ENCODE peak calls at places on chromosome 16, in six cellular contexts. U is astrocyte, V is cardiac muscle cell, T is neural progenitor cell, A is HCT116, B is heart right ventricle. M is an unnamed sample. For H3K4me1, the result is how much of the 10 kb centered on the place peaks cover.

GRCh38 chr16:76768948-76769347 is 422.0 kb upstream of the MON1B start:
- DNase-seq in U (no peak), V (no peak), T (no peak), A (no peak), B (no peak), M (no peak)

GRCh38 chr16:24515186-24515585 is 24.2 kb upstream of the RBBP6 start:
- DNase-seq in U (no peak), V (no peak), T (no peak), A (no peak), B (no peak), M (no peak)

GRCh38 chr16:56460101-56460500 is 8.7 kb downstream of the OGFOD1 start:
- DNase-seq in U (peak), V (no peak), T (no peak), A (no peak), B (no peak), M (no peak)

GRCh38 chr16:81831722-81832126 is 52.6 kb downstream of the PLCG2 start:
- DNase-seq in U (peak), V (no peak), T (no peak), A (no peak), B (peak), M (no peak)

GRCh38 chr16:30637952-30638351 is 12.8 kb upstream of the PRR14 start:
- DNase-seq in U (no peak), V (no peak), T (peak), A (peak), B (no peak), M (no peak)

GRCh38 chr16:56093055-56093454 is 98.2 kb upstream of the GNAO1 start:
- DNase-seq in U (no peak), V (no peak), T (no peak), A (no peak), B (no peak), M (peak)

GRCh38 chr16:80936410-80936809 is 70.3 kb downstream of the CMC2 start:
- DNase-seq in U (peak), V (no peak), T (no peak), A (no peak), B (no peak), M (no peak)

GRCh38 chr16:49834496-49835009 is 21.4 kb downstream of the ZNF423 start:
- DNase-seq in U (no peak), V (peak), T (peak), A (no peak), B (peak), M (no peak)

GRCh38 chr16:71709231-71709781 is 15.2 kb downstream of the PHLPP2 start:
- DNase-seq in U (peak), V (no peak), T (no peak), A (no peak), B (no peak), M (peak)

GRCh38 chr16:85556456-85557082 is 56.6 kb upstream of the GSE1 start:
- DNase-seq in U (no peak), V (peak), T (peak), A (no peak), B (peak), M (no peak)

GRCh38 chr16:74868501-74868900 is 93.9 kb upstream of the FA2H start:
- DNase-seq in U (peak), V (no peak), T (peak), A (no peak), B (peak), M (peak)

GRCh38 chr16:49355923-49356665 is 17.5 kb upstream of the C16orf78 start:
- DNase-seq in U (no peak), V (no peak), T (no peak), A (no peak), B (no peak), M (no peak)

GRCh38 chr16:27444470-27444869 is 42.5 kb downstream of the IL21R start:
- DNase-seq in U (no peak), V (no peak), T (no peak), A (no peak), B (no peak), M (no peak)

GRCh38 chr16:77581706-77582105 is 140.6 kb upstream of the NUDT7 start:
- DNase-seq in U (peak), V (no peak), T (no peak), A (no peak), B (no peak), M (no peak)

GRCh38 chr16:51596247-51596646 is 445.2 kb upstream of the SALL1 start:
- DNase-seq in U (no peak), V (no peak), T (no peak), A (no peak), B (no peak), M (no peak)

GRCh38 chr16:72937360-72937759 is 110.6 kb downstream of the ZFHX3 start:
- DNase-seq in U (no peak), V (no peak), T (no peak), A (no peak), B (no peak), M (no peak)

GRCh38 chr16:10879681-10880589 is 2.9 kb downstream of the CIITA start:
- DNase-seq in U (no peak), V (no peak), T (no peak), A (no peak), B (no peak), M (no peak)
- H3K27ac ChIP-seq in U (no peak), V (no peak), T (no peak), A (no peak), B (peak), M (no peak)

GRCh38 chr16:69858196-69859104 is 92.7 kb upstream of the CLEC18A start:
- DNase-seq in U (no peak), V (no peak), T (no peak), A (no peak), B (no peak), M (no peak)
- H3K4me1 ChIP-seq in U (under half), V (under half), T (under half), A (under half), B (half or more), M (under half)

DNA sequence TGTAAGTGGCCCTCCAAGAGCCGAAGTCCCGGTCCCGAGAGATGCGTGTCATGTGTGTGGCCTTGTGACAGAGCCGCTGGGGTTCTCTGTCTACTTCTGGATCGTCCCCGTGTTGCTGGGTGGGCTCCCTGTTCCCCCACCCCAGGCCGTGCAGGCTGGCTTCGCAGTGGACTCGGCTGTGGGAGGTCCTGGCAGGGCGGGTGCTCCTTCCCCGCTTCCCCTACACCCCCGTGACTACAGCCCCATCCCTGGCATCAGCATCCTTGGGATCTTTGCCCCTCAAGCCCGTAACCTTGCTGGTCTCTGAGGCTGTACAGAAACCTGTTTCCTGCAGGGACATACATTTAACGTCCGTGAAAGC is 136.3 kb downstream of the BANP start:
- DNase-seq in U (no peak), V (no peak), T (peak), A (no peak), B (no peak), M (no peak)
- H3K27ac ChIP-seq in U (no peak), V (no peak), T (no peak), A (no peak), B (no peak), M (no peak)

GRCh38 chr16:3027488-3027795 is 3.6 kb downstream of the THOC6 start:
- DNase-seq in U (no peak), V (no peak), T (no peak), A (no peak), B (no peak), M (no peak)

GRCh38 chr16:3026003-3026378 is 2.2 kb downstream of the THOC6 start:
- DNase-seq in U (no peak), V (no peak), T (no peak), A (no peak), B (no peak), M (no peak)

GRCh38 chr16:3027983-3028715 is 4.3 kb downstream of the THOC6 start:
- DNase-seq in U (peak), V (peak), T (peak), A (peak), B (peak), M (peak)

GRCh38 chr16:3025032-3026002 is 1.5 kb downstream of the THOC6 start:
- DNase-seq in U (no peak), V (no peak), T (no peak), A (no peak), B (no peak), M (no peak)

GRCh38 chr16:3026609-3027487 is 3.0 kb downstream of the THOC6 start:
- DNase-seq in U (no peak), V (no peak), T (no peak), A (no peak), B (no peak), M (no peak)
- H3K4me1 ChIP-seq in U (under half), V (under half), T (under half), A (half or more), B (under half), M (under half)

DNA sequence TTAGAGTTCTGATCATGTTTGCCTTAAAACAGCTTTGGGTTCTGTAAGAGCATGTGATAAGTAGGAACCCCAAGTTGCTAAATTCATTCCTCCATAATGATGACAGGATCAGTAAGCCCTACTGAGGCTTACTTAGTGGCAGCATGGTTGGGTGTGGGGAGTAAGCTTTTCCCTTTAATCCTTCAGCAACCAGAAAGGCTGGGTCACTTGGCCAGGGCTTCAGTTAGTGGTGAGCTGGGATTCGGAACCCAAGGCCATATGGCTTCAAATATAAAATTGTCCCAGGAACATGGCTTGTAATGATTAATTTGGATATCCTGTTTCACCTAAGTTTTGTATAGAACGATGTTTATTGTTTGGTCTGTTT is 850 bp downstream of the GINS3 start:
- DNase-seq in U (no peak), V (no peak), T (peak), A (no peak), B (no peak), M (no peak)
- H3K27ac ChIP-seq in U (peak), V (no peak), T (no peak), A (peak), B (peak), M (peak)

M was measured in foreskin keratinocyte.